ENCODE peak calls at places on chromosomes 16 and 17, in ten cellular contexts. One of them, this sample, is unnamed.

GRCh38 chr16:88781140-88782077 is 3.6 kb downstream of the PIEZO1 start:
- DNase-seq in heart left ventricle: no peak
- DNase-seq in brain microvascular endothelial cell: no peak
- DNase-seq in HCT116: no peak
- DNase-seq in lung: no peak
- DNase-seq in stomach: no peak
- DNase-seq in progenitor cell of endocrine pancreas: no peak
- DNase-seq in endothelial cell: no peak
- DNase-seq in cardiac muscle cell: no peak
- DNase-seq in GM06990: peak
- DNase-seq in this sample: no peak

GRCh38 chr17:40311575-40311974 is 2.6 kb downstream of the RARA start:
- DNase-seq in brain microvascular endothelial cell: no peak
- DNase-seq in lung: no peak
- DNase-seq in progenitor cell of endocrine pancreas: no peak
- DNase-seq in GM06990: no peak
- DNase-seq in heart left ventricle: peak
- DNase-seq in endothelial cell: no peak
- DNase-seq in cardiac muscle cell: no peak
- DNase-seq in stomach: peak
- DNase-seq in HCT116: no peak
- DNase-seq in this sample: no peak

GRCh38 chr17:40553694-40554534 is 11.4 kb downstream of the CCR7 start:
- DNase-seq in lung: peak
- DNase-seq in HCT116: no peak
- DNase-seq in stomach: peak
- DNase-seq in GM06990: no peak
- DNase-seq in cardiac muscle cell: no peak
- DNase-seq in heart left ventricle: peak
- DNase-seq in brain microvascular endothelial cell: no peak
- DNase-seq in progenitor cell of endocrine pancreas: no peak
- DNase-seq in endothelial cell: no peak
- DNase-seq in this sample: peak

GRCh38 chr16:79801550-79802090 is 201.1 kb upstream of the MAF start:
- DNase-seq in progenitor cell of endocrine pancreas: no peak
- DNase-seq in GM06990: no peak
- DNase-seq in HCT116: no peak
- DNase-seq in cardiac muscle cell: no peak
- DNase-seq in stomach: no peak
- DNase-seq in lung: no peak
- DNase-seq in brain microvascular endothelial cell: peak
- DNase-seq in endothelial cell: no peak
- DNase-seq in heart left ventricle: no peak
- DNase-seq in this sample: no peak

GRCh38 chr17:6361733-6362132 is 73.2 kb downstream of the AIPL1 start:
- DNase-seq in GM06990: no peak
- DNase-seq in lung: no peak
- DNase-seq in stomach: no peak
- DNase-seq in cardiac muscle cell: peak
- DNase-seq in heart left ventricle: no peak
- DNase-seq in endothelial cell: no peak
- DNase-seq in HCT116: peak
- DNase-seq in progenitor cell of endocrine pancreas: no peak
- DNase-seq in brain microvascular endothelial cell: no peak
- DNase-seq in this sample: no peak

GRCh38 chr17:38459556-38459955 is 31.3 kb downstream of the ARHGAP23 start:
- DNase-seq in lung: no peak
- DNase-seq in progenitor cell of endocrine pancreas: no peak
- DNase-seq in heart left ventricle: no peak
- DNase-seq in stomach: peak
- DNase-seq in brain microvascular endothelial cell: no peak
- DNase-seq in cardiac muscle cell: no peak
- DNase-seq in HCT116: no peak
- DNase-seq in GM06990: no peak
- DNase-seq in endothelial cell: no peak
- DNase-seq in this sample: no peak

GRCh38 chr17:82528484-82529265 is 9.1 kb downstream of the FOXK2 start:
- DNase-seq in lung: peak
- DNase-seq in progenitor cell of endocrine pancreas: no peak
- DNase-seq in HCT116: peak
- DNase-seq in heart left ventricle: peak
- DNase-seq in endothelial cell: no peak
- DNase-seq in brain microvascular endothelial cell: peak
- DNase-seq in stomach: peak
- DNase-seq in cardiac muscle cell: no peak
- DNase-seq in GM06990: no peak
- DNase-seq in this sample: no peak

GRCh38 chr16:27378871-27379580 is 22.9 kb upstream of the IL21R start:
- DNase-seq in lung: no peak
- DNase-seq in progenitor cell of endocrine pancreas: no peak
- DNase-seq in cardiac muscle cell: no peak
- DNase-seq in GM06990: peak
- DNase-seq in heart left ventricle: no peak
- DNase-seq in HCT116: no peak
- DNase-seq in endothelial cell: no peak
- DNase-seq in brain microvascular endothelial cell: no peak
- DNase-seq in stomach: no peak
- DNase-seq in this sample: no peak

GRCh38 chr17:83080641-83081560 is 1.5 kb downstream of the METRNL start:
- DNase-seq in stomach: peak
- DNase-seq in lung: no peak
- DNase-seq in endothelial cell: no peak
- DNase-seq in progenitor cell of endocrine pancreas: no peak
- DNase-seq in brain microvascular endothelial cell: no peak
- DNase-seq in cardiac muscle cell: peak
- DNase-seq in GM06990: peak
- DNase-seq in HCT116: no peak
- DNase-seq in heart left ventricle: no peak
- DNase-seq in this sample: no peak

GRCh38 chr16:1397779-1398178 is 16.7 kb downstream of the UNKL start:
- DNase-seq in stomach: no peak
- DNase-seq in HCT116: no peak
- DNase-seq in cardiac muscle cell: no peak
- DNase-seq in progenitor cell of endocrine pancreas: no peak
- DNase-seq in lung: no peak
- DNase-seq in endothelial cell: no peak
- DNase-seq in brain microvascular endothelial cell: no peak
- DNase-seq in GM06990: no peak
- DNase-seq in heart left ventricle: no peak
- DNase-seq in this sample: no peak

GRCh38 chr17:81253358-81254131 is 14.4 kb downstream of the NDUFAF8 start:
- DNase-seq in progenitor cell of endocrine pancreas: no peak
- DNase-seq in HCT116: no peak
- DNase-seq in lung: peak
- DNase-seq in heart left ventricle: no peak
- DNase-seq in cardiac muscle cell: peak
- DNase-seq in stomach: peak
- DNase-seq in GM06990: no peak
- DNase-seq in brain microvascular endothelial cell: peak
- DNase-seq in endothelial cell: peak
- DNase-seq in this sample: no peak

GRCh38 chr16:75258807-75259141 is 7.3 kb upstream of the BCAR1 start:
- DNase-seq in HCT116: no peak
- DNase-seq in stomach: no peak
- DNase-seq in heart left ventricle: no peak
- DNase-seq in cardiac muscle cell: no peak
- DNase-seq in brain microvascular endothelial cell: no peak
- DNase-seq in progenitor cell of endocrine pancreas: no peak
- DNase-seq in GM06990: no peak
- DNase-seq in lung: no peak
- DNase-seq in endothelial cell: no peak
- DNase-seq in this sample: no peak

GRCh38 chr16:75256059-75256870 is 4.8 kb upstream of the BCAR1 start:
- DNase-seq in HCT116: no peak
- DNase-seq in stomach: peak
- DNase-seq in cardiac muscle cell: peak
- DNase-seq in lung: no peak
- DNase-seq in endothelial cell: no peak
- DNase-seq in GM06990: no peak
- DNase-seq in brain microvascular endothelial cell: no peak
- DNase-seq in progenitor cell of endocrine pancreas: no peak
- DNase-seq in heart left ventricle: peak
- DNase-seq in this sample: no peak

GRCh38 chr16:75257886-75258806 is 6.7 kb upstream of the BCAR1 start:
- DNase-seq in stomach: no peak
- DNase-seq in HCT116: no peak
- DNase-seq in GM06990: no peak
- DNase-seq in endothelial cell: no peak
- DNase-seq in brain microvascular endothelial cell: no peak
- DNase-seq in progenitor cell of endocrine pancreas: no peak
- DNase-seq in heart left ventricle: no peak
- DNase-seq in cardiac muscle cell: no peak
- DNase-seq in lung: no peak
- DNase-seq in this sample: no peak

GRCh38 chr16:75254359-75254837 is 3.0 kb upstream of the BCAR1 start:
- DNase-seq in endothelial cell: no peak
- DNase-seq in lung: peak
- DNase-seq in HCT116: no peak
- DNase-seq in cardiac muscle cell: no peak
- DNase-seq in brain microvascular endothelial cell: peak
- DNase-seq in progenitor cell of endocrine pancreas: no peak
- DNase-seq in heart left ventricle: peak
- DNase-seq in stomach: no peak
- DNase-seq in GM06990: no peak
- DNase-seq in this sample: no peak

DNA sequence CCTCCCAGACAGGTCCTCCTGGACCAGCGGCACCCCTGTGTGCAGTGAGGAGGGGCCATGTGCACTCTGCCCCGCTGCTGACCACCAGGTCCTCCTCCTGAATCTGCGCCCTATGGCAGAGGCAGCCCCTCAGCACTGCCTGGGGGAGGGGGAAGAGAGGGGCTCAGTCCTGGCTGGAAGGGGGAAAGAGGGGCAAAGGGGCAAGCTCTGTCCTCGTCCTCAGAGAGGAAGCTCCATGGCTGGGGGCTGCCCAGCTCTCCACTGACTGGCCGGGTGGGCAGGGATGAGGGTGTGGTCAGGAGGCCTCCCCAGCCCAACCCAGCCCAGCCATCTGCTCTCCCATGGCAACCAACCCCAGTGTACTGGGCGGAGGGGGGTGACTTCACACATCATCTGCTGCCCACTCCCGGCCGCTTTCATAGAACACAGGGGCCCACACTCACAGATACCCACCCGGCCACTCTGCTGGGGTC is 5.5 kb upstream of the BCAR1 start:
- DNase-seq in lung: no peak
- DNase-seq in GM06990: no peak
- DNase-seq in HCT116: no peak
- DNase-seq in cardiac muscle cell: no peak
- DNase-seq in endothelial cell: no peak
- DNase-seq in heart left ventricle: peak
- DNase-seq in stomach: peak
- DNase-seq in brain microvascular endothelial cell: no peak
- DNase-seq in progenitor cell of endocrine pancreas: no peak
- DNase-seq in this sample: no peak
- TF ChIP-seq CTCF in lung: no peak
- TF ChIP-seq CTCF in GM06990: no peak
- TF ChIP-seq CTCF in HCT116: no peak
- TF ChIP-seq CTCF in cardiac muscle cell: no peak
- TF ChIP-seq CTCF in endothelial cell: no peak
- TF ChIP-seq CTCF in heart left ventricle: no peak
- TF ChIP-seq CTCF in stomach: no peak
- TF ChIP-seq CTCF in brain microvascular endothelial cell: no peak
- TF ChIP-seq CTCF in progenitor cell of endocrine pancreas: no peak
- TF ChIP-seq CTCF in this sample: no peak

DNA sequence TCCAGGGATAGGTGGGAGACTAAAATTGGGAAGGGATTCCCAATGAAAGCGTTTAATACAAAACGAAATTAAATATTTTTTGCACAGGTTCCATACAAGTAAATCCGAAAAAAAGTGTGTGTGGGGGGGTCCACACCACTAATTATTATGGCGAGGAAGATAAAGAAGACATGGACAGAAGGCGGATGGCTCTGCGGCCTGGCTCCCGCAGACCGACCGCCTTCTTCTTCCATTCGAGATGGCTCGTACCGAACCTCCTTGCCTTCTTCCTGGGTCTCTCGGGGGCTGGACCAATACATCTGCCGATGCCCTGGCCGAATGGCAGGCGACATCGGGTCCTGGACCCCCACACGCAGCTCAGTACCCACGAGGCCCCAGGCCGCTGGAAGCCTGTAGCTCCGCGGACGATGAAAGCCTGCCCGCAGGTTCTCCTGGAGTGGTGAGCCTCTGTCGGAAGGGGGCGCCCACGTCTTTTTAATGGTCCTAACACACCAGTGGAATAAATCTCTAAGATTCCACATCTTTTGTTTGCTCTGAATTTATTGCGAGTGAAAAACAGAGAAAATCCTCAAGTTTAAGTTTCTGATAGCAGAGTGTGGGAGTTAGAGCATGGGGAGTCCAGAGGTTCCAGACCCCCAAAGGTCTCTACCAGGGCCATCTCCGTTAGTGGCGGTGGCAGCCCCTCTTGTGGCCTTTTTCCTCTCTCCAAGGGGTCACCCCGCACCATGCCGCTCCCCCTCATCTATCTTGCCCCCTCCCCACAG is 1.4 kb downstream of the PRAC2 start:
- DNase-seq in heart left ventricle: peak
- DNase-seq in brain microvascular endothelial cell: peak
- DNase-seq in cardiac muscle cell: peak
- DNase-seq in progenitor cell of endocrine pancreas: peak
- DNase-seq in lung: peak
- DNase-seq in stomach: peak
- DNase-seq in HCT116: peak
- DNase-seq in GM06990: peak
- DNase-seq in endothelial cell: peak
- DNase-seq in this sample: peak
- TF ChIP-seq CTCF in heart left ventricle: peak
- TF ChIP-seq CTCF in brain microvascular endothelial cell: peak
- TF ChIP-seq CTCF in cardiac muscle cell: peak
- TF ChIP-seq CTCF in progenitor cell of endocrine pancreas: peak
- TF ChIP-seq CTCF in lung: peak
- TF ChIP-seq CTCF in stomach: no peak
- TF ChIP-seq CTCF in HCT116: peak
- TF ChIP-seq CTCF in GM06990: peak
- TF ChIP-seq CTCF in endothelial cell: peak
- TF ChIP-seq CTCF in this sample: peak

GRCh38 chr17:44222112-44222869 is 2.8 kb upstream of the UBTF start:
- DNase-seq in lung: peak
- DNase-seq in stomach: peak
- DNase-seq in progenitor cell of endocrine pancreas: no peak
- DNase-seq in heart left ventricle: peak
- DNase-seq in cardiac muscle cell: peak
- DNase-seq in brain microvascular endothelial cell: peak
- DNase-seq in HCT116: peak
- DNase-seq in GM06990: peak
- DNase-seq in endothelial cell: peak
- DNase-seq in this sample: no peak
- TF ChIP-seq CTCF in lung: no peak
- TF ChIP-seq CTCF in stomach: no peak
- TF ChIP-seq CTCF in progenitor cell of endocrine pancreas: peak
- TF ChIP-seq CTCF in heart left ventricle: no peak
- TF ChIP-seq CTCF in cardiac muscle cell: peak
- TF ChIP-seq CTCF in brain microvascular endothelial cell: peak
- TF ChIP-seq CTCF in HCT116: peak
- TF ChIP-seq CTCF in GM06990: peak
- TF ChIP-seq CTCF in endothelial cell: no peak
- TF ChIP-seq CTCF in this sample: peak

DNA sequence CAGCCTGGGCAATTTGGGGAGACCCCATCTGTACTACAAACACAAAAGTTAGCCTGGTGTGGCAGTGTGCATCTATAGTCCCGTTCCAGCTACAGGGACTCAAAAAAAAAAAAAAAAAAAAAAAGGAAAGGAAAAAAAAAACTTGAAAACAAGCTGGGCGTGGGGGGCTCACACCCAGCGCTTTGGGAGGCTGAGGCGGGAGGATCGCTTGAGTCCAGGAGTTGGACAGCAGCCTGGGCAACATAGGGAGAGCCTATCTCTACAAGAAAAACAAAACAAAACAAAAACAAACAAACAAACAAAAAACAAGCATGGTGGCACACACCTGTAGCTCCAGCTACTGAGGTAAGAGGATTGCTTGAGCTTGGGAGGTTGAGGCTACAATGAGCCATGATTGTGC is 12.9 kb upstream of the CCL17 start:
- DNase-seq in brain microvascular endothelial cell: no peak
- DNase-seq in HCT116: no peak
- DNase-seq in endothelial cell: no peak
- DNase-seq in stomach: no peak
- DNase-seq in lung: no peak
- DNase-seq in heart left ventricle: no peak
- DNase-seq in GM06990: no peak
- DNase-seq in progenitor cell of endocrine pancreas: no peak
- DNase-seq in cardiac muscle cell: no peak
- DNase-seq in this sample: no peak
- TF ChIP-seq CTCF in brain microvascular endothelial cell: no peak
- TF ChIP-seq CTCF in HCT116: no peak
- TF ChIP-seq CTCF in endothelial cell: no peak
- TF ChIP-seq CTCF in stomach: no peak
- TF ChIP-seq CTCF in lung: no peak
- TF ChIP-seq CTCF in heart left ventricle: no peak
- TF ChIP-seq CTCF in GM06990: no peak
- TF ChIP-seq CTCF in progenitor cell of endocrine pancreas: no peak
- TF ChIP-seq CTCF in cardiac muscle cell: no peak
- TF ChIP-seq CTCF in this sample: no peak

This sample was measured in AG09319.